ENCODE peak calls at places on chromosomes 3 and 15, in four cellular contexts. N is stomach, D is psoas muscle, B is tibial artery. F is an unnamed sample.

GRCh38 chr3:116440196-116440595 is 5.1 kb downstream of the LSAMP start:
- DNase-seq in B (no peak), D (no peak), N (no peak), F (no peak)

GRCh38 chr3:22835041-22835440 is 368.1 kb upstream of the UBE2E2 start:
- DNase-seq in B (no peak), N (no peak), D (no peak), F (no peak)

GRCh38 chr15:88985547-88986393 is 72.6 kb upstream of the MFGE8 start:
- DNase-seq in N (no peak), D (no peak), B (no peak), F (no peak)

GRCh38 chr3:183563686-183563941 is 8.1 kb upstream of the KLHL6 start:
- DNase-seq in D (no peak), B (no peak), N (no peak), F (no peak)

GRCh38 chr15:39746176-39746575 is 36.5 kb downstream of the FSIP1 start:
- DNase-seq in B (no peak), N (no peak), D (no peak), F (no peak)

GRCh38 chr3:113136071-113136470 is 75.3 kb upstream of the BOC start:
- DNase-seq in B (no peak), D (no peak), N (no peak), F (no peak)

GRCh38 chr3:51819709-51820406 is 40.8 kb upstream of the IQCF6 start:
- DNase-seq in N (no peak), D (no peak), B (no peak), F (no peak)

GRCh38 chr3:178352300-178353021 is 183.8 kb upstream of the KCNMB2 start:
- DNase-seq in B (no peak), N (no peak), D (no peak), F (no peak)

GRCh38 chr15:27844018-27844666 is 255.0 kb downstream of the OCA2 start:
- DNase-seq in N (no peak), B (no peak), D (no peak), F (no peak)

GRCh38 chr3:59425942-59426341 is 376.1 kb upstream of the CFAP20DC start:
- DNase-seq in D (no peak), N (no peak), B (no peak), F (no peak)

GRCh38 chr3:73498764-73499622 is 125.7 kb downstream of the PDZRN3 start:
- DNase-seq in B (no peak), D (peak; percentile 45), N (no peak), F (peak; percentile 63)

GRCh38 chr3:15258720-15259119 is 52.7 kb downstream of the CAPN7 start:
- DNase-seq in N (no peak), B (no peak), D (peak; percentile 51), F (no peak)

GRCh38 chr3:197892162-197892561 is 57.8 kb upstream of the RPL35A start:
- DNase-seq in D (no peak), N (no peak), B (no peak), F (no peak)

GRCh38 chr3:37319784-37320183 is 145.4 kb upstream of the LRRFIP2 start:
- DNase-seq in N (no peak), D (no peak), B (no peak), F (no peak)

GRCh38 chr15:57610130-57610529 is 18.4 kb downstream of the MYZAP start:
- DNase-seq in B (no peak), D (peak; percentile 74), N (peak; percentile 81), F (peak; percentile 77)

GRCh38 chr3:126936853-126937395 is 46.0 kb upstream of the PLXNA1 start:
- DNase-seq in D (no peak), N (no peak), B (peak; percentile 12), F (no peak)

GRCh38 chr3:113183748-113184661 is 27.4 kb upstream of the BOC start:
- DNase-seq in B (no peak), D (no peak), N (no peak), F (no peak)

GRCh38 chr3:73419179-73419803 is 205.4 kb downstream of the PDZRN3 start:
- DNase-seq in B (no peak), D (no peak), N (no peak), F (no peak)

GRCh38 chr3:42376397-42376798 is 34.0 kb downstream of the LYZL4 start:
- DNase-seq in B (peak; percentile 49), D (peak; percentile 56), N (no peak), F (peak; percentile 33)

GRCh38 chr3:71244153-71245051 is 339.1 kb downstream of the FOXP1 start:
- DNase-seq in N (no peak), D (no peak), B (peak; percentile 75), F (peak; percentile 45)
- H3K4me1 ChIP-seq in N (peaks cover 31% of the 10 kb centered on the region), D (peaks cover 15% of the 10 kb centered on the region), B (peaks cover 38% of the 10 kb centered on the region), F (peaks cover 58% of the 10 kb centered on the region)

DNA sequence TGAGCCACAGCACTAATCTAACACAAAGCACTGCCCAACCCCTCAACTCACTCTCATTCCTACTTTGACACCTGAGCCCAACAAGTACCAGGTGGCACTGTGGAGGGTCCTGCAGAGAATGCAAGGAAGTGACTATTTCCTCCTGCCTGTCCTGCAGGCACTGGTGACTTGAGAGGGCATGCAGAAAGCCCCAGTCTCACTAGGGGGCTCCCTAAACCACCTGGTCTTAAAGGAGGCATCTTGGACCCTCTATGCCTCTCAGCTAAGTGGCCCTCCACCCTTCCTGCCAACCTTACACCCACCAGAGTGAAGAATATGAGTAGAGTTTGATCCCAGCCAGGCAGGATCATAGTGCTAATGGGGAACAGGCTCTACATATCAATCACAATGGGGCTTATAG is 15.2 kb downstream of the TRAIP start:
- DNase-seq in B (no peak), N (no peak), D (no peak), F (no peak)
- TF ChIP-seq CTCF in B (no peak), N (no peak), D (peak; percentile 18), F (no peak)

GRCh38 chr3:57065588-57065987 is 5.1 kb downstream of the SPATA12 start:
- DNase-seq in N (no peak), B (no peak), D (no peak), F (no peak)

GRCh38 chr3:57068437-57069089 is 8.1 kb downstream of the SPATA12 start:
- DNase-seq in B (peak; percentile 77), N (no peak), D (peak; percentile 64), F (peak; percentile 22)

GRCh38 chr3:57064615-57065014 is 4.2 kb downstream of the SPATA12 start:
- DNase-seq in B (no peak), N (no peak), D (no peak), F (no peak)

GRCh38 chr3:57069471-57070010 is 9.1 kb downstream of the SPATA12 start:
- DNase-seq in D (no peak), B (no peak), N (no peak), F (no peak)

DNA sequence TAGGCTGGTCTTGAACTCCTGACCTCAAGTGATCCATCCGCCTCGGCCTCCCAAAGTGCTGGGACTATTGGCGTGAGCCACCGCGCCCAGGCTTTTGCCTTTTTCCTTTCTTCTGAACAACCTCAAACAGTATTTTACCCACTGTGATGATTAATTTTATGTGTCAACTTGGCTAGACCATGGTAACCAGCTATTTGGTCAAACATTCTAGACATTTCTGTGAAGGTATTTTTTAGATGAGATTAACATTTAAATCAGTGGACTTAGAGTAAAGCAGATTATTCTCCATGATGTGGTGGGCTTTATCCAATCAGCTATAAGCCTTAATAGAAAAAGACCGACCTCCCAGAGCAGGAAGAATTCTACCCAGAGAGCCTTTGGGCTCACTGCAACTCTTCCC is 6.0 kb downstream of the SPATA12 start:
- DNase-seq in D (no peak), N (no peak), B (no peak), F (no peak)
- H3K4me1 ChIP-seq in D (peaks cover 7% of the 10 kb centered on the region), N (peaks cover 27% of the 10 kb centered on the region), B (no peaks in the 10 kb centered on the region), F (peaks cover 29% of the 10 kb centered on the region)

DNA sequence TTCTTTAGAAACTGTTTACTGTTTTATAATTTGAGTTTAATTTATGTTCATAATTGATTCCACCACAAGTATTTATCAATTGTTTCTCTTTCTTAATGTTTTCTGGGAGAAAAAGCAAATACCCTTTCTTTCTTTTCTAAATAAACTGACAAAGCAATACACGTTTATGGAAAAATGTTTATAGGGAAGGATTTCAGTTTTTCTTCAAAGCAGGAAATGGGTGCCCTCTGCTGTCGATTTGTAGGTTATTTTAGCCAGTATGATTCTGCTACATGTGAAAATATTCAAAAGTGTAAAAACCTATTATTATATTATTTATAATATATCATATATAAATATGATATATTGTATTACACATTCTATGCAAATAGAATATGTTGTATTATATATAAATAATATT is 921.0 kb upstream of the ROBO1 start:
- DNase-seq in B (no peak), N (no peak), D (no peak), F (no peak)
- TF ChIP-seq CTCF in B (no peak), N (no peak), D (no peak), F (peak; percentile 9)

DNA sequence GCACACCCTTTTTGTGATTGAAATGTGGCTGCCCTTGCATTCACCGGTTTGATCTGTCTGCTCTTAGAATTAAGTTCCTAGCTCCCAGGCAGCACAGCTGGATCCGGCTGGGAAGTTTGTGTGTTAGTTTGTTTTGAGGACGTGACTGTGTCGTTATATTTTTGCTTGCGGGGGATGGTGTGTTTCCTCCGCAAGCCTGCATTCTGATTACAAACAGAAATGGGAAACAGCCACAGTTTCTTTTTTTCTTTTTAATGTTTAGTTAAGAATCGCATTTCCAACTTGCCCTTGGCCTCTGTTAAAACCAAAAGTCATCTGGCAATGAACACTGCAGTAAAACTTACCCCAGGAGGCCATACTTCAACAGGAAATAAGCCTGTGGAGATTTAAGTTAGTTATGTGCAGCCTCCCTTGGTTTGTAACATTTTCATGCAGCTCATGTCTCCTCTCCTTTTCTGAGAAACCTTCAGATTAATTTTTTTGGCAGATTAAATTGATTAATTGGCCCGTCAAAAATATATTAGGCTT is 890 bp downstream of the TMOD3 start:
- DNase-seq in N (peak; percentile 50), D (no peak), B (no peak), F (peak; percentile 41)
- H3K4me1 ChIP-seq in N (peaks cover 21% of the 10 kb centered on the region), D (peaks cover 32% of the 10 kb centered on the region), B (peaks cover 14% of the 10 kb centered on the region), F (peaks cover 12% of the 10 kb centered on the region)

DNA sequence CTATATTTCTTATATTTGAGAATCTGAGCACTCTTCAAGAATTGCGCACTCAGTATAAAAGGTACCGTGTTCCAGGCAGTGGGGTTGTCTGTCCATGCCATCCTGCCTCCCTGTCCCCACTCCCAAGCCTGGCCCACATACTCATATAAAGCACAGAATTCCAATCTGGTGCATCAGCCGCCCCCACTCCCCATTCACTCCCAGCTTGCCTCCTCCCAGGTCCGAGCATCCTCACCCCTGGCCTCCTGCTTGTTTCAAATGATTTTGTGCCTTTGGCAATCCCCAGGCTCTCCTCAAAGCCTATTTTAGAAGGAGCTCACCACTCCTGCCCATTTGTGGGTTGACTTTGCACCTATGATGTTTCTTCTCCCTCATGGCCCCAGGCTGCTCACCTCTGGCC is 22.2 kb upstream of the IGF1R start:
- DNase-seq in N (no peak), D (no peak), B (no peak), F (no peak)
- TF ChIP-seq CTCF in N (no peak), D (no peak), B (no peak), F (no peak)

DNA sequence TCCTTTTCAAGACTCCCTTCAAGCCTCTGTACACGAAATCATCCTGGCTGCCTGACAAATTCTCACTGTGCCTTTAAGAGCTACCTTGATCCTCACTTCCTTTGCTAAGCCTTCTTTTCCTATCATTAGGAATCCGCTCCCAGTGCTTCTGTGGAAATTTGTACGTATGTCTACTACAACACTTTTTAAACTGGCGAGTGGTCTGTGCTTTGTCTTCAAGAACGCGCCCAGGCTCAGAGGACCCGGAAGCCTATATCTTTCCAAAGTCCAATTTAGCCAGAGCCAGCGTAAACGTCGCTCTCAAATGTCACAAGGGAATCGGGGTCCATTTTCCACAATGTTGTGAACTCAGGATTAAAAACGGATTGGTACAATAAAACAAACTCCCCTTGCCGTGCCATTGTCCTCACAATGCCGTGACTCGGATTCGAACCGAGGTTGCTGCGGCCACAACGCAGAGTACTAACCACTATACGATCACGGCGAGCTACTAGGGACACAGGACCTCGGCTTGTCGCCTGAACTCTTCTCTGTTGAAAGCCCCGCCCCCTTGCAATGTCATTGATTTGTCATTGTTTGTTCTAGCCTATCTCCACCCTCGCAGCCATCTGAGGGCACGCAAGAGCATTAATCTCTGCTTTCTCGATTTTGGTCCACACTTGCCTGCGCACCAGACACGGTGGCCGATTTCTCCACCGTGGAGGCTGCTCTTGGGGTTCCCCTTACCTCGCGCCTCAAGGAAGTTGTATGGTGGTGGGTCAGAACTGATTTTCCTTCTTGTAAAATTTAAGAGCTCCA is 12.4 kb upstream of the SHF start:
- DNase-seq in B (peak; percentile 99), N (peak; percentile 97), D (peak; percentile 96), F (peak; percentile 95)
- H3K4me1 ChIP-seq in B (no peaks in the 10 kb centered on the region), N (peaks cover 16% of the 10 kb centered on the region), D (peaks cover 3% of the 10 kb centered on the region), F (peaks cover 14% of the 10 kb centered on the region)

F was measured in heart left ventricle.